ENCODE peak calls at places on chromosomes 12 and 14, in five cellular contexts. I is heart left ventricle; W is transverse colon; P is CD8-positive, alpha-beta T cell; J is fibroblast of lung. X is an unnamed sample.

GRCh38 chr14:51291016-51291415 is 51.0 kb downstream of the TMX1 start:
- DNase-seq in J (no peak), P (no peak), I (no peak), W (no peak), X (no peak)

GRCh38 chr12:103326190-103326589 is 169.6 kb downstream of the C12orf42 start:
- DNase-seq in J (no peak), I (no peak), W (no peak), P (no peak), X (no peak)

GRCh38 chr14:59355101-59355500 is 110.1 kb downstream of the GPR135 start:
- DNase-seq in I (no peak), P (no peak), W (no peak), J (no peak), X (no peak)

GRCh38 chr14:21160061-21160610 is 4.3 kb upstream of the OR5AU1 start:
- DNase-seq in I (no peak), P (no peak), J (no peak), W (no peak), X (no peak)

GRCh38 chr12:80101126-80101525 is 1.8 kb downstream of the OTOGL start:
- DNase-seq in P (no peak), W (no peak), I (no peak), J (peak), X (no peak)

GRCh38 chr14:97602438-97603117 is 805.4 kb downstream of the VRK1 start:
- DNase-seq in P (peak), J (no peak), I (peak), W (peak), X (no peak)

GRCh38 chr14:93049295-93049694 is 66.4 kb downstream of the ITPK1 start:
- DNase-seq in I (no peak), P (no peak), J (no peak), W (peak), X (no peak)

GRCh38 chr14:92637228-92637627 is 111.2 kb downstream of the LGMN start:
- DNase-seq in W (no peak), P (no peak), I (no peak), J (peak), X (no peak)

GRCh38 chr14:99744199-99744872 is 48.9 kb upstream of the EML1 start:
- DNase-seq in P (no peak), W (no peak), I (peak), J (peak), X (peak)

GRCh38 chr12:122142857-122143256 is 31.2 kb downstream of the IL31 start:
- DNase-seq in I (no peak), P (no peak), W (no peak), J (no peak), X (no peak)

GRCh38 chr14:59482120-59482434 is 2.1 kb downstream of the L3HYPDH start:
- DNase-seq in I (no peak), W (no peak), J (no peak), P (no peak), X (no peak)

GRCh38 chr12:67754933-67755697 is 106.6 kb downstream of the DYRK2 start:
- DNase-seq in I (no peak), W (no peak), P (no peak), J (no peak), X (no peak)

GRCh38 chr14:73238262-73238852 is 1.1 kb downstream of the PAPLN start:
- DNase-seq in I (no peak), J (peak), P (no peak), W (no peak), X (peak)

GRCh38 chr12:111218499-111218898 is 150.4 kb downstream of the PHETA1 start:
- DNase-seq in I (no peak), W (no peak), P (no peak), J (no peak), X (no peak)

GRCh38 chr14:103232338-103232808 is 101.7 kb upstream of the EIF5 start:
- DNase-seq in I (peak), J (no peak), P (no peak), W (peak), X (no peak)

GRCh38 chr14:72962829-72963312 is 36.6 kb downstream of the DCAF4 start:
- DNase-seq in J (peak), I (no peak), W (peak), P (no peak), X (peak)

GRCh38 chr12:125124320-125124966 is 59.2 kb downstream of the AACS start:
- DNase-seq in P (no peak), W (peak), I (no peak), J (no peak), X (no peak)

GRCh38 chr12:10673660-10674384 is at the start of gene STYK1:
- DNase-seq in I (peak), P (peak), W (peak), J (peak), X (peak)

GRCh38 chr12:101902641-101903040 is 25.3 kb downstream of the DRAM1 start:
- DNase-seq in P (no peak), W (no peak), I (no peak), J (no peak), X (no peak)

GRCh38 chr14:49896956-49897355 is 4.1 kb downstream of the ARF6 start:
- DNase-seq in I (no peak), J (no peak), P (no peak), W (no peak), X (no peak)

GRCh38 chr14:101839236-101839635 is 77.7 kb downstream of the PPP2R5C start:
- DNase-seq in P (no peak), W (peak), J (no peak), I (no peak), X (no peak)

GRCh38 chr12:93616584-93617101 is 44.2 kb downstream of the SOCS2 start:
- DNase-seq in P (no peak), J (peak), I (no peak), W (no peak), X (peak)

GRCh38 chr12:123102381-123102780 is 48.5 kb downstream of the PITPNM2 start:
- DNase-seq in W (no peak), J (no peak), I (no peak), P (no peak), X (no peak)

GRCh38 chr14:80956922-80957321 is 1.5 kb downstream of the TSHR start:
- DNase-seq in J (no peak), I (no peak), W (no peak), P (no peak), X (no peak)

GRCh38 chr12:125128380-125128779 is 63.1 kb downstream of the AACS start:
- DNase-seq in J (no peak), I (no peak), P (no peak), W (no peak), X (no peak)

GRCh38 chr14:58587271-58587670 is 50.5 kb upstream of the DACT1 start:
- DNase-seq in W (no peak), I (no peak), P (no peak), J (peak), X (peak)

GRCh38 chr14:80798878-80799277 is 142.7 kb downstream of the CEP128 start:
- DNase-seq in P (no peak), W (no peak), J (no peak), I (no peak), X (no peak)

GRCh38 chr14:38867561-38868150 is 235.4 kb downstream of the SEC23A start:
- DNase-seq in J (peak), W (peak), I (peak), P (peak), X (peak)

GRCh38 chr14:103422981-103423600 is 37.9 kb downstream of the MARK3 start:
- DNase-seq in P (no peak), W (no peak), I (no peak), J (peak), X (peak)

GRCh38 chr14:36319899-36320209 is 583 bp downstream of the MBIP start:
- DNase-seq in J (no peak), P (no peak), I (no peak), W (no peak), X (no peak)

GRCh38 chr14:73634333-73634833 is 10.4 kb upstream of the DNAL1 start:
- DNase-seq in P (no peak), I (peak), J (peak), W (peak), X (no peak)

GRCh38 chr14:68520637-68521556 is 272.0 kb downstream of the ZFP36L1 start:
- DNase-seq in P (no peak), W (peak), J (peak), I (no peak), X (no peak)

GRCh38 chr12:11886339-11886738 is 184.4 kb upstream of the BCL2L14 start:
- DNase-seq in P (no peak), I (no peak), J (no peak), W (no peak), X (no peak)

DNA sequence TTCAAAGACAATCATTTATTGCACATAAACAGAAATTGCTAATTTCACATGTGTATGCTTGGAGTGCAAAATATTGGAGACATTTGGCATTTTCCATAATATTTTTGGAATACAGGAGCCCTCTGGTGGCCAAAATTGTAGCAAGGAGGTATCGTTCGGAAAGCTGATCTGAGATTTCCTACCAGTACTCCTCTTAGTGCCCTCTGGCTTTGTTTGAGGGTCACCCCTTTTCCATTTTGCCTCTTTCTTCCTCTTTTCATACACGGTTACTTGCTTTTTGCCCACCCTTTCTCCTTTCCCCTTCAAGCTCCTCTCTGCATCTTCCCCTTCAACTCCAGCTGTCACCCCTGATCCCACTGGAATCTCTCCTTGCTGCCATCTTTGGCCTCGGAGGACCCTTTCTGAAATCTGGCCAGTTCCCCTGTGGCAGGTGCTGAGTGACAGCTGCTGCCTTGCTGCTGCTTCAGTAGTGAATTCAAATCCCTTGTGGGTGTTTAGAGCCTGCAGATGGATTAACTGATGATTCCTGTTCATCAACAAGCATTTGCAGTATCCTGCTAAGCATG is 164.6 kb upstream of the PARP11 start:
- DNase-seq in I (no peak), J (peak), P (peak), W (peak), X (peak)
- H3K4me3 ChIP-seq in I (no peak), J (no peak), P (no peak), W (no peak), X (no peak)

DNA sequence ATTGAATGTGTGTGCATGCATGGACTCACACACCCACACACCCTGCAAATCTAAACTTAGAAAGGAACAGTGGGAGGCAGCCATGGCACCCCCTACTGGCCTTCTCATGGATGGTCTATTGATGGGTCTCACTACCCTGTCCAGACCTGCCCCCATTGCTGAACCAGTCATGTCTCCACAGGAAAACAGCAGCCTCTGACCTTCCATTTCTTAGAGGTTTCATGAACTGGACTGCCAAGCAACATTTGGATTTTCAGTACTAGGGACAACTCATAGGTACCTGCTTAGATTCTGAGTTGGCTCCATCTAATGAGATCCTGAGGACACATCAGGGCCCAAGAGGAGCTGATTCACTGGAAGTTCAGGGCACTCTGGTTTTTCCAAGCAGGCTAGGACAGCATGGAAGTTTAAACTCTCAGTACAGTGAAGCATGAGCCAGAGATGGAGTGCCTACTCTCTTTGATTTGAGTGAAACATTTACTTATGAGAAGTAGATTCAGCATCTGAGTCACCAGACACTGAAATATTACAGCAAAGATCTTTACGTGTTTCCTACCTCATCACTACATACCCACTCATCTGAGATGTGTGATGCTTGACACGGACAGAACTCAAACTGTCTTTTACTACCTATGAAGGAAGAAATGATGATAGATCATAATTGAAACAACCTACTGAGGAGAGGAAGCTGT is 98.9 kb upstream of the PLEKHG7 start:
- DNase-seq in J (peak), I (no peak), P (no peak), W (no peak), X (no peak)
- TF ChIP-seq CTCF in J (no peak), I (no peak), P (no peak), W (no peak), X (peak)

GRCh38 chr12:57477710-57478681 is 1.7 kb downstream of the ARHGAP9 start:
- DNase-seq in J (peak), P (peak), W (no peak), I (no peak), X (peak)

GRCh38 chr12:57479376-57480115 is at the start of gene ARHGAP9:
- DNase-seq in W (no peak), I (no peak), J (no peak), P (peak), X (no peak)

GRCh38 chr12:57476162-57476992 is 3.3 kb downstream of the ARHGAP9 start:
- DNase-seq in I (no peak), W (peak), P (peak), J (no peak), X (no peak)

GRCh38 chr12:57476993-57477709 is 2.5 kb downstream of the ARHGAP9 start:
- DNase-seq in J (no peak), P (no peak), I (no peak), W (no peak), X (no peak)

GRCh38 chr12:57479043-57479375 is 657 bp downstream of the ARHGAP9 start:
- DNase-seq in I (no peak), W (no peak), P (no peak), J (no peak), X (no peak)
- H3K4me3 ChIP-seq in I (no peak), W (no peak), P (peak), J (no peak), X (no peak)

GRCh38 chr12:77928078-77928477 is 97.4 kb downstream of the NAV3 start:
- DNase-seq in W (no peak), J (no peak), P (no peak), I (no peak), X (no peak)

GRCh38 chr12:77932216-77932615 is 101.5 kb downstream of the NAV3 start:
- DNase-seq in W (no peak), P (no peak), J (no peak), I (no peak), X (no peak)
- TF ChIP-seq CTCF in W (no peak), P (no peak), J (peak), I (no peak), X (peak)

GRCh38 chr12:55828357-55828756 is 1.0 kb downstream of the DNAJC14 start:
- DNase-seq in J (no peak), W (no peak), P (no peak), I (no peak), X (no peak)
- H3K4me3 ChIP-seq in J (peak), W (no peak), P (no peak), I (peak), X (peak)

DNA sequence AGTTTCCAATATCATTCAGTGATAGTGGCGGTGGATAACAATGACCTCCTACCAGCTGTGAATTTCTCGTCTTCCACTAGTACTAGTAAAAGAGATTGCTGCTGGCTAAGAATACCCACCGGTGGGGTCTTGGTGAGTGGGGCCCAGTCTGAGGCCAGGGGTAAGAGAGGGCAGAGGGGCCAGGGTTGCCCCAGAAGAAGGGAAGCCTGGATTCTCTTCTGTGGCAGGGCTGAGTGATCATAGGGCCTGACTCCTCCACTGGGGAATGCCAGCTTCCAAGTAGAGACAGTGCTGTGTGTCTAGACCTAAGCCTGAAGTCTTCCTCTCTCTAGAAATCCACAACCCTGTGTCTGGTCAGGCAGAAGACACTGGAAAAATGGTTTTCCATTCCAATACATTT is 5.8 kb upstream of the TMEM63C start:
- DNase-seq in I (no peak), J (no peak), P (no peak), W (no peak), X (no peak)
- TF ChIP-seq CTCF in I (no peak), J (no peak), P (no peak), W (no peak), X (no peak)

DNA sequence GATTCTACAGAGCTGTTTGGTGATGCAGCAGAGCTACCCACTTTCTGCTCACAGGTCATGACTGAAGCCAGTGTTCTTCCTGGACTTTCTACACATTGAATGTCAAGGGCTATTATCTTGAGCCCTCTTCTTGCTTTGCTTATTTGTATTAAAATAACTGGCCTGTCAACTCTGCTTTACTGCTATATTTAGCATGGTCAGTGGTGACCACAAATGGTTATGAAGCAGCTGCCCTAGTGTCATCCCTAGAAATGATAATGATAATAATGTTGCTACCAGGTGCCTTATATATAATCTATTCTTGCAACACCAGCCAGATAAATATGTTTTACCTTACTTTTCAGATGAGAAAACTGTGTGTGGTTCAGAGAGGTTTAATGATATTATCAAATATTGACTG is 2.6 kb upstream of the LRRC10 start:
- DNase-seq in P (no peak), J (no peak), I (no peak), W (no peak), X (no peak)
- H3K4me3 ChIP-seq in P (no peak), J (no peak), I (peak), W (no peak), X (no peak)

DNA sequence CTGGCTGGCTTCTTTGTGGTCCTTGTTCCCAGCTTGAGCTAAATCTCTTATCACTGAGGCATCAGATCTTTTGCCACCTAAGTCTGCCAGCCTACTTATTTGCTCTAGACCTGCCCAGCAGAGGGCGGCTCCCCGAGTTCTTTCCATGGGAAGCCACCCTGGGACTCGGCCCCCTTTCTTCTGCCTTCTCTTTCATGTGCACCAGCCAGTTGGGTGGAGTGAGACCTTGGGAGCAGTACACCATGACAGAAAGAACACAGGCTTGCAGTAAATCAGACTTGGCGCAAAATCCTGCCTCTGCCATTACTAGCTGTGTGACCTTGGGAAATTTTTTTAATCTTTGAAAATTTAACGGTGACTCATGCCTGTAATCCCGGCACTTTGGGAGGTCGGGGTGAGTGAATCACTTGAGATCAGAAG is 7.4 kb downstream of the SMAGP start:
- DNase-seq in P (peak), I (no peak), W (peak), J (peak), X (peak)
- TF ChIP-seq CTCF in P (no peak), I (no peak), W (peak), J (peak), X (peak)

GRCh38 chr14:64674829-64675228 is 29.4 kb upstream of the PLEKHG3 start:
- DNase-seq in J (no peak), W (no peak), P (no peak), I (no peak), X (no peak)
- H3K4me3 ChIP-seq in J (no peak), W (no peak), P (no peak), I (no peak), X (no peak)

GRCh38 chr12:95967301-95967700 is 24.2 kb downstream of the AMDHD1 start:
- DNase-seq in I (no peak), P (no peak), W (no peak), J (no peak), X (no peak)

GRCh38 chr12:95966287-95966870 is 23.2 kb downstream of the AMDHD1 start:
- DNase-seq in I (no peak), J (no peak), W (no peak), P (no peak), X (no peak)

GRCh38 chr12:95959107-95959506 is 16.0 kb downstream of the AMDHD1 start:
- DNase-seq in I (no peak), J (peak), W (no peak), P (no peak), X (no peak)

GRCh38 chr12:95960241-95960640 is 17.1 kb downstream of the AMDHD1 start:
- DNase-seq in P (no peak), J (no peak), I (no peak), W (no peak), X (no peak)

DNA sequence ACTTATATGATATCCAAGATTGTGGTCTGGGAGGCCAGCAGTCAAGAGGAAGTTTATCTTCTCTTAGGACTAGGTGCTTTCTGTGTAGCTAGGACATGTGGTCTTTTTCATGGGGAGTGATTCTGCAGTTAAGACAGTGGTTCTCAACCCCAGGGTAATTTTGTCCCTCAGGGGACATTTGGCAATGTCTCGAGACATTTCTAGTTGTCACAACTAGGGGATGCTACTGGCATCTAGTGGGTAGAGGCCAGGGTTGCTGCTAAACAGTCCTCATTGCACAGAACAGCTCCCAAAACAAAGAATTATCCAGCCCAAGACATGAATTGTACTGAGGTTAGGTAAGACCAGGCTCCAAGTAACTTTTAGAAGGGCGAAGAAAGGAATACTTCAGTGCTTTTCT is 20.0 kb downstream of the AMDHD1 start:
- DNase-seq in J (no peak), P (no peak), I (no peak), W (no peak), X (no peak)
- TF ChIP-seq CTCF in J (no peak), P (no peak), I (no peak), W (no peak), X (peak)